ENCODE peak calls at places on chromosomes 5 and 9, in ten cellular contexts. N is GM12865, O is MCF 10A, R is neural progenitor cell, S is gastrocnemius medialis, D is NB4, Z is foreskin keratinocyte, E is cardiac muscle cell, Y is Caco-2, V is left ventricle myocardium inferior. W is an unnamed sample.

GRCh38 chr5:98796197-98796972 is 22.9 kb downstream of the RGMB start:
- DNase-seq in O (peak), D (peak), E (peak), R (peak), Z (peak), Y (peak), S (no peak), V (no peak), N (peak), W (peak)

GRCh38 chr9:108039491-108039890 is 549.9 kb upstream of the KLF4 start:
- DNase-seq in V (no peak), O (peak), D (peak), R (no peak), Y (no peak), E (peak), Z (peak), N (no peak), S (no peak), W (no peak)

GRCh38 chr9:76810377-76810957 is 46.2 kb downstream of the PCA3 start:
- DNase-seq in O (peak), E (peak), R (peak), S (peak), N (peak), Y (peak), Z (peak), D (peak), V (no peak), W (peak)

GRCh38 chr5:173410459-173411233 is 82.4 kb upstream of the STC2 start:
- DNase-seq in D (no peak), S (peak), Z (no peak), V (no peak), Y (no peak), R (no peak), N (no peak), E (no peak), O (no peak), W (no peak)

GRCh38 chr5:125276121-125276520 is 529.7 kb upstream of the ZNF608 start:
- DNase-seq in E (no peak), S (no peak), N (no peak), V (no peak), Y (no peak), D (no peak), O (no peak), Z (no peak), R (no peak), W (no peak)

GRCh38 chr5:53067641-53068040 is 41.9 kb downstream of the MOCS2 start:
- DNase-seq in V (no peak), O (peak), S (no peak), D (no peak), R (no peak), N (no peak), E (peak), Z (peak), Y (no peak), W (no peak)

GRCh38 chr5:41796061-41796460 is 74.2 kb downstream of the OXCT1 start:
- DNase-seq in O (no peak), E (no peak), Z (peak), Y (no peak), D (no peak), R (no peak), V (no peak), N (no peak), S (no peak), W (no peak)

GRCh38 chr5:149487672-149488071 is 63.6 kb downstream of the CSNK1A1 start:
- DNase-seq in S (no peak), N (no peak), R (no peak), V (no peak), Z (no peak), D (no peak), O (no peak), E (no peak), Y (no peak), W (no peak)

GRCh38 chr5:137501846-137502406 is 2.8 kb upstream of the SPOCK1 start:
- DNase-seq in O (no peak), R (no peak), Z (no peak), Y (no peak), D (no peak), V (no peak), N (no peak), E (no peak), S (no peak), W (no peak)

GRCh38 chr5:56282951-56283350 is 49.8 kb upstream of the ANKRD55 start:
- DNase-seq in Y (peak), N (no peak), E (no peak), V (no peak), Z (no peak), R (no peak), D (no peak), S (no peak), O (no peak), W (no peak)

GRCh38 chr5:83393467-83393866 is 78.1 kb upstream of the VCAN start:
- DNase-seq in R (no peak), D (no peak), V (no peak), S (no peak), Z (no peak), O (no peak), Y (no peak), N (no peak), E (no peak), W (no peak)

GRCh38 chr5:51968756-51969155 is 585.5 kb downstream of the ISL1 start:
- DNase-seq in N (no peak), E (no peak), D (no peak), R (peak), S (no peak), V (no peak), O (no peak), Z (no peak), Y (no peak), W (no peak)

GRCh38 chr5:118060833-118061232 is 927.5 kb downstream of the DTWD2 start:
- DNase-seq in E (no peak), V (no peak), O (peak), R (no peak), N (no peak), D (no peak), S (no peak), Y (peak), Z (no peak), W (no peak)
- TF ChIP-seq CTCF in E (no peak), V (no peak), O (peak), R (peak), N (no peak), D (no peak), S (no peak), Y (peak), Z (peak), W (no peak)

GRCh38 chr5:129398279-129398678 is 61.8 kb upstream of the ADAMTS19 start:
- DNase-seq in Z (no peak), R (no peak), Y (no peak), D (no peak), V (no peak), O (no peak), E (no peak), S (no peak), N (no peak), W (no peak)

GRCh38 chr5:129395247-129395646 is 64.9 kb upstream of the ADAMTS19 start:
- DNase-seq in Z (no peak), Y (no peak), R (no peak), D (no peak), V (no peak), N (no peak), O (no peak), E (no peak), S (no peak), W (no peak)

GRCh38 chr5:129405222-129405621 is 54.9 kb upstream of the ADAMTS19 start:
- DNase-seq in R (no peak), V (no peak), N (no peak), O (no peak), E (no peak), S (no peak), Y (no peak), Z (no peak), D (no peak), W (no peak)

GRCh38 chr5:129399069-129399468 is 61.0 kb upstream of the ADAMTS19 start:
- DNase-seq in Z (no peak), S (no peak), D (no peak), O (no peak), Y (no peak), E (no peak), N (no peak), V (no peak), R (no peak), W (no peak)

GRCh38 chr5:129400395-129400983 is 59.6 kb upstream of the ADAMTS19 start:
- DNase-seq in R (no peak), Y (no peak), V (no peak), O (peak), Z (no peak), S (no peak), N (no peak), D (no peak), E (peak), W (no peak)
- TF ChIP-seq CTCF in R (peak), Y (no peak), V (peak), O (peak), Z (peak), S (no peak), N (no peak), D (no peak), E (peak), W (no peak)

GRCh38 chr9:35814106-35814840 is 569 bp downstream of the HINT2 start:
- DNase-seq in S (peak), Y (peak), D (peak), V (peak), R (peak), Z (peak), E (peak), N (peak), O (peak), W (peak)
- TF ChIP-seq CTCF in S (no peak), Y (peak), D (no peak), V (peak), R (peak), Z (peak), E (peak), N (no peak), O (peak), W (peak)

GRCh38 chr9:131289301-131290038 is at the start of gene PLPP7:
- DNase-seq in Z (no peak), N (peak), O (no peak), Y (peak), R (peak), V (peak), D (no peak), E (peak), S (peak), W (peak)

GRCh38 chr9:131292937-131293336 is 3.4 kb downstream of the PLPP7 start:
- DNase-seq in N (no peak), V (no peak), D (no peak), E (no peak), Y (no peak), S (no peak), Z (no peak), R (no peak), O (no peak), W (no peak)

GRCh38 chr9:131290767-131291370 is 1.3 kb downstream of the PLPP7 start:
- DNase-seq in D (no peak), Y (no peak), O (no peak), E (no peak), S (peak), V (no peak), Z (no peak), R (no peak), N (no peak), W (no peak)

GRCh38 chr9:131290039-131290766 is 680 bp downstream of the PLPP7 start:
- DNase-seq in Y (no peak), O (no peak), E (no peak), R (no peak), D (no peak), S (peak), N (no peak), V (no peak), Z (no peak), W (no peak)

DNA sequence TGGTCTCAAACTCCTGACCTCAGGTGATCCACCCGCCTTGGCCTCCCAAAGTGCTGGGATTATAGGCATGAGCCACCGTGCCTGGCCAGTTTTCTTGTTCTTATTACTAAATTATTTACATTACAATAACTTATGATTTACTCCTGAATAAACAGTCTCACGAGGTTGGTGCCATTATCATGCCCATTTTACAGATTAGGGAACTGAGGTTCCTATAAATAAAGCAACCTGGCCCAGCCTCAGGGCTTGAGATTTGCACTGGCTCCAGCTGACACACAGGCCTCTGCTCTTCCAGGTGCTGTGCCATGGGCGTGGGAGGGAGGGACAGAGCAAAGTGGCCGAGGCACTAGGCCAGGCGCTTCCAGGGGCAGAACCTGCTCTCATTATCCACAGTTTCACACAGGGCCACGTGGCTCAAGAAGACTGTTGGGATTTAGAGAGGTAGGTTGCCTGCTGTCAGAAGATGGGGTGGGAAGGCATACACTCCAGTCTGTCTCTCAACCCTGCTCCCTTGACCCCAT is 2.3 kb downstream of the PLPP7 start:
- DNase-seq in O (no peak), Z (no peak), V (no peak), Y (no peak), R (no peak), N (no peak), E (no peak), S (peak), D (no peak), W (no peak)
- TF ChIP-seq CTCF in O (no peak), Z (no peak), V (no peak), Y (no peak), R (no peak), N (no peak), E (no peak), S (no peak), D (no peak), W (no peak)

GRCh38 chr5:140800816-140801493 is at the start of gene PCDHA3:
- DNase-seq in R (no peak), D (peak), E (peak), Y (no peak), N (no peak), Z (no peak), S (no peak), O (no peak), V (no peak), W (no peak)
- TF ChIP-seq CTCF in R (peak), D (no peak), E (peak), Y (no peak), N (no peak), Z (peak), S (no peak), O (no peak), V (peak), W (no peak)

GRCh38 chr9:20446248-20446647 is 176.1 kb downstream of the MLLT3 start:
- DNase-seq in Z (no peak), E (peak), N (no peak), Y (no peak), S (no peak), V (no peak), O (no peak), D (no peak), R (no peak), W (no peak)
- TF ChIP-seq CTCF in Z (no peak), E (no peak), N (no peak), Y (no peak), S (no peak), V (no peak), O (no peak), D (no peak), R (no peak), W (no peak)

W was measured in GM20000.